ENCODE peak calls at places on chromosomes 1 and 21, in ten cellular contexts. L, S, K, R, T, M, Y, V, W and N are unnamed samples.
A peak's percentile ranks its signal among the peaks of the same experiment; 100 is the strongest.

GRCh38 chr1:1664941-1665814 is 6.4 kb upstream of the CDK11B start:
- DNase-seq in L (no peak), S (no peak), K (peak; percentile 68), R (no peak), T (no peak), M (no peak), Y (no peak), V (no peak), W (peak; percentile 60), N (no peak)

GRCh38 chr1:12456979-12457378 is 161.0 kb downstream of the DHRS3 start:
- DNase-seq in L (peak; percentile 72), S (no peak), K (no peak), R (no peak), T (no peak), M (no peak), Y (no peak), V (no peak), W (no peak), N (no peak)

GRCh38 chr1:16208270-16208987 is 4.0 kb downstream of the ARHGEF19 start:
- DNase-seq in L (no peak), S (no peak), K (no peak), R (no peak), T (no peak), M (no peak), Y (no peak), V (no peak), W (no peak), N (no peak)

GRCh38 chr1:53108646-53109580 is 33.5 kb downstream of the SLC1A7 start:
- DNase-seq in L (no peak), S (no peak), K (no peak), R (no peak), T (no peak), M (no peak), Y (no peak), V (no peak), W (no peak), N (no peak)

GRCh38 chr21:14376854-14377253 is 6.1 kb downstream of the HSPA13 start:
- DNase-seq in L (no peak), S (peak; percentile 41), K (no peak), R (no peak), T (no peak), M (no peak), Y (no peak), V (no peak), W (no peak), N (no peak)

GRCh38 chr1:149916193-149916926 is 1.3 kb downstream of the SV2A start:
- DNase-seq in L (no peak), S (no peak), K (no peak), R (no peak), T (no peak), M (no peak), Y (no peak), V (no peak), W (no peak), N (no peak)

GRCh38 chr1:213572939-213573647 is 414.7 kb upstream of the PROX1 start:
- DNase-seq in L (no peak), S (no peak), K (no peak), R (no peak), T (no peak), M (no peak), Y (no peak), V (no peak), W (no peak), N (no peak)

GRCh38 chr1:224486801-224487583 is 52.4 kb upstream of the WDR26 start:
- DNase-seq in L (no peak), S (no peak), K (no peak), R (no peak), T (no peak), M (no peak), Y (no peak), V (no peak), W (no peak), N (no peak)

GRCh38 chr1:26786437-26787380 is 1.0 kb upstream of the PIGV start:
- DNase-seq in L (peak; percentile 72), S (peak; percentile 69), K (peak; percentile 87), R (no peak), T (peak; percentile 62), M (peak; percentile 83), Y (no peak), V (peak; percentile 40), W (peak; percentile 90), N (peak; percentile 48)

GRCh38 chr21:24436236-24436635 is 1171.0 kb downstream of the MRPL39 start:
- DNase-seq in L (no peak), S (no peak), K (no peak), R (no peak), T (no peak), M (no peak), Y (no peak), V (no peak), W (no peak), N (no peak)
- TF ChIP-seq POLR2AphosphoS5 in L (no peak), S (no peak), K (no peak), R (no peak), T (no peak), M (no peak), Y (no peak), V (no peak), W (no peak), N (no peak)

GRCh38 chr1:81151300-81151699 is 649.4 kb upstream of the ADGRL2 start:
- DNase-seq in L (peak; percentile 36), S (no peak), K (no peak), R (no peak), T (no peak), M (no peak), Y (no peak), V (no peak), W (no peak), N (no peak)

GRCh38 chr1:81149649-81150335 is 650.9 kb upstream of the ADGRL2 start:
- DNase-seq in L (peak; percentile 31), S (no peak), K (no peak), R (no peak), T (no peak), M (no peak), Y (no peak), V (no peak), W (no peak), N (no peak)

GRCh38 chr1:81158592-81158991 is 642.1 kb upstream of the ADGRL2 start:
- DNase-seq in L (peak; percentile 47), S (no peak), K (no peak), R (no peak), T (no peak), M (no peak), Y (no peak), V (no peak), W (no peak), N (no peak)

GRCh38 chr1:81157686-81158085 is 643.0 kb upstream of the ADGRL2 start:
- DNase-seq in L (no peak), S (no peak), K (no peak), R (no peak), T (no peak), M (no peak), Y (no peak), V (no peak), W (no peak), N (no peak)

GRCh38 chr1:81155131-81155530 is 645.6 kb upstream of the ADGRL2 start:
- DNase-seq in L (no peak), S (no peak), K (no peak), R (no peak), T (no peak), M (no peak), Y (no peak), V (no peak), W (no peak), N (no peak)
- TF ChIP-seq POLR2AphosphoS5 in L (no peak), S (no peak), K (no peak), R (no peak), T (no peak), M (no peak), Y (no peak), V (no peak), W (no peak), N (no peak)

GRCh38 chr1:179342740-179343404 is 22.9 kb upstream of the AXDND1 start:
- DNase-seq in L (no peak), S (no peak), K (no peak), R (no peak), T (no peak), M (no peak), Y (no peak), V (no peak), W (no peak), N (no peak)

GRCh38 chr1:179341943-179342547 is 23.7 kb upstream of the AXDND1 start:
- DNase-seq in L (no peak), S (no peak), K (no peak), R (no peak), T (no peak), M (no peak), Y (no peak), V (no peak), W (no peak), N (no peak)

GRCh38 chr1:179337942-179338560 is 27.7 kb upstream of the AXDND1 start:
- DNase-seq in L (no peak), S (no peak), K (no peak), R (no peak), T (no peak), M (no peak), Y (no peak), V (no peak), W (no peak), N (no peak)

GRCh38 chr1:179337343-179337742 is 28.4 kb upstream of the AXDND1 start:
- DNase-seq in L (no peak), S (no peak), K (no peak), R (no peak), T (no peak), M (no peak), Y (no peak), V (no peak), W (no peak), N (no peak)

DNA sequence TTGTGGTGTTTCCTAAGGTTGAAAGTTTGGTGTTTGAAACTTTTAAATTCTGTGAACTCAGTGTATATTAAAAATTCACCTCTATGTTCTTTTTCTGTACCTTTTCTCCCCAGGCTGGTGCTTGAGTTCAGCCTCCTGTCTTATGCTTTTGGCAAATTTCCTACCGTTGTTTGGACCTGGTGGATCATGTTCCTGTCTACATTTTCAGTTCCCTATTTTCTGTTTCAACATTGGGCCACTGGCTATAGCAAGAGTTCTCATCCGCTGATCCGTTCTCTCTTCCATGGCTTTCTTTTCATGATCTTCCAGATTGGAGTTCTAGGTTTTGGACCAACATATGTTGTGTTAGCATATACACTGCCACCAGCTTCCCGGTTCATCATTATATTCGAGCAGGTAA is 24.9 kb upstream of the AXDND1 start:
- DNase-seq in L (no peak), S (no peak), K (no peak), R (no peak), T (no peak), M (no peak), Y (no peak), V (no peak), W (no peak), N (no peak)
- TF ChIP-seq POLR2AphosphoS5 in L (no peak), S (no peak), K (no peak), R (no peak), T (no peak), M (no peak), Y (no peak), V (no peak), W (no peak), N (no peak)

DNA sequence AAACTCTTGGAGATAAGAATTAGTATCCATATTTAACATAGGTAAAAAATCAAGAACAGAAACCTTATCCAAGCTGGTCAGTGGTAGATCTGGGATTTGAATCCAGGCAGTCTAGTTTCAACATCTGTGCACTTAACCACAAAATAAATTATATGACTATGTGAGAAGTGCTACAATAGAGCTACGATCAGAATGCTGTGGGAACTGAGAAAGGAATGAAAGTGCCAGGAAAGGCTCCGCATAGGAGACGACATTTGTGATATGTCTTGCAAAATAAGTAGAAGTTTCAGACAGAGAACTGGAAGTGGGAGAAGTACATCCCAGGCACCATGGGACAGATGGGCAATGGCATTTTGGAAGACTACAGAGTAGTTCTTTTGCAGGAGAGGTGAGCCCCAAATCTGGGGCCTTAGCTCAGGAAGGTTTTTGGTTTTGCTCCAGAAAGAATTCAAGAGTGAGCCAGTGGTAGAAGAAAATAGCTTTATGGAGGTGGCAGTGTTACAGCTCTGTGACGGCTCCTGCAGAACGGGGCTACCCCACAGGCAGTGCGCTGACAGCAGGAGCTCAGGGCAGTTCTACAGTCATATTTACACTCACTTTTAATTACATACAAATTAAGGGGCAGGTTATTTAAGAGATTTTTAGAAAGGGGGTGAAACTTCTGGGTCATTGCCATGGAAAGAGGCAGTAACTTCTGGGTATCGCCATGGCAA is 25.5 kb upstream of the GJA5 start:
- DNase-seq in L (no peak), S (no peak), K (no peak), R (no peak), T (no peak), M (no peak), Y (no peak), V (no peak), W (no peak), N (no peak)
- TF ChIP-seq POLR2AphosphoS5 in L (no peak), S (no peak), K (no peak), R (no peak), T (no peak), M (no peak), Y (no peak), V (no peak), W (no peak), N (no peak)